ENCODE peak calls at places on chromosomes 6 and 20, in nine cellular contexts. One of them, this sample, is unnamed.
A peak's percentile ranks its signal among the peaks of the same experiment; 100 is the strongest.

GRCh38 chr20:18543932-18544331 is 23.3 kb upstream of the SMIM26 start:
- DNase-seq in LoVo: no peak
- DNase-seq in EL: no peak
- DNase-seq in HS-5: no peak
- DNase-seq in left ventricle myocardium inferior: peak; percentile 20
- DNase-seq in GM19239: no peak
- DNase-seq in AG08395: no peak
- DNase-seq in stimulated activated CD4-positive, alpha-beta T cell treated with anti-CD3 and anti-CD28 coated beads, Interleukin-2, amount 100 ng/mL, for 24 hours: no peak
- DNase-seq in GF-D8: no peak
- DNase-seq in this sample: no peak

GRCh38 chr6:11324453-11325023 is 92.1 kb upstream of the NEDD9 start:
- DNase-seq in GM19239: no peak
- DNase-seq in AG08395: no peak
- DNase-seq in left ventricle myocardium inferior: no peak
- DNase-seq in GF-D8: peak; percentile 34
- DNase-seq in EL: no peak
- DNase-seq in stimulated activated CD4-positive, alpha-beta T cell treated with anti-CD3 and anti-CD28 coated beads, Interleukin-2, amount 100 ng/mL, for 24 hours: peak; percentile 45
- DNase-seq in LoVo: no peak
- DNase-seq in HS-5: no peak
- DNase-seq in this sample: no peak

GRCh38 chr6:169831450-169832246 is 80.2 kb downstream of the ERMARD start:
- DNase-seq in stimulated activated CD4-positive, alpha-beta T cell treated with anti-CD3 and anti-CD28 coated beads, Interleukin-2, amount 100 ng/mL, for 24 hours: peak; percentile 80
- DNase-seq in GM19239: peak; percentile 65
- DNase-seq in left ventricle myocardium inferior: peak; percentile 72
- DNase-seq in HS-5: no peak
- DNase-seq in AG08395: peak; percentile 72
- DNase-seq in LoVo: peak; percentile 32
- DNase-seq in EL: peak; percentile 53
- DNase-seq in GF-D8: no peak
- DNase-seq in this sample: peak; percentile 86

GRCh38 chr6:80939936-80940335 is 812.5 kb downstream of the TENT5A start:
- DNase-seq in HS-5: no peak
- DNase-seq in left ventricle myocardium inferior: no peak
- DNase-seq in LoVo: no peak
- DNase-seq in GM19239: no peak
- DNase-seq in GF-D8: no peak
- DNase-seq in stimulated activated CD4-positive, alpha-beta T cell treated with anti-CD3 and anti-CD28 coated beads, Interleukin-2, amount 100 ng/mL, for 24 hours: no peak
- DNase-seq in AG08395: no peak
- DNase-seq in EL: peak; percentile 5
- DNase-seq in this sample: no peak

GRCh38 chr6:33323623-33323948 is 6.0 kb upstream of the ZBTB22 start:
- DNase-seq in LoVo: no peak
- DNase-seq in left ventricle myocardium inferior: no peak
- DNase-seq in AG08395: no peak
- DNase-seq in stimulated activated CD4-positive, alpha-beta T cell treated with anti-CD3 and anti-CD28 coated beads, Interleukin-2, amount 100 ng/mL, for 24 hours: no peak
- DNase-seq in GF-D8: no peak
- DNase-seq in EL: no peak
- DNase-seq in GM19239: no peak
- DNase-seq in HS-5: no peak
- DNase-seq in this sample: no peak

GRCh38 chr6:43297644-43298564 is at the start of gene SLC22A7:
- DNase-seq in HS-5: no peak
- DNase-seq in stimulated activated CD4-positive, alpha-beta T cell treated with anti-CD3 and anti-CD28 coated beads, Interleukin-2, amount 100 ng/mL, for 24 hours: no peak
- DNase-seq in EL: no peak
- DNase-seq in LoVo: no peak
- DNase-seq in GF-D8: no peak
- DNase-seq in GM19239: no peak
- DNase-seq in AG08395: peak; percentile 42
- DNase-seq in left ventricle myocardium inferior: peak; percentile 71
- DNase-seq in this sample: peak; percentile 21

GRCh38 chr6:148760568-148761531 is 14.0 kb downstream of the UST start:
- DNase-seq in left ventricle myocardium inferior: peak; percentile 63
- DNase-seq in GF-D8: no peak
- DNase-seq in LoVo: no peak
- DNase-seq in EL: peak; percentile 86
- DNase-seq in HS-5: peak; percentile 39
- DNase-seq in GM19239: no peak
- DNase-seq in stimulated activated CD4-positive, alpha-beta T cell treated with anti-CD3 and anti-CD28 coated beads, Interleukin-2, amount 100 ng/mL, for 24 hours: peak; percentile 42
- DNase-seq in AG08395: peak; percentile 83
- DNase-seq in this sample: peak; percentile 49

GRCh38 chr20:2178328-2179232 is 77.0 kb downstream of the STK35 start:
- DNase-seq in GM19239: no peak
- DNase-seq in stimulated activated CD4-positive, alpha-beta T cell treated with anti-CD3 and anti-CD28 coated beads, Interleukin-2, amount 100 ng/mL, for 24 hours: no peak
- DNase-seq in GF-D8: no peak
- DNase-seq in LoVo: no peak
- DNase-seq in AG08395: no peak
- DNase-seq in EL: no peak
- DNase-seq in left ventricle myocardium inferior: no peak
- DNase-seq in HS-5: no peak
- DNase-seq in this sample: no peak

GRCh38 chr6:44001318-44001868 is 125.9 kb downstream of the MRPL14 start:
- DNase-seq in LoVo: no peak
- DNase-seq in HS-5: no peak
- DNase-seq in EL: no peak
- DNase-seq in left ventricle myocardium inferior: no peak
- DNase-seq in GM19239: peak; percentile 57
- DNase-seq in GF-D8: no peak
- DNase-seq in AG08395: no peak
- DNase-seq in stimulated activated CD4-positive, alpha-beta T cell treated with anti-CD3 and anti-CD28 coated beads, Interleukin-2, amount 100 ng/mL, for 24 hours: peak; percentile 27
- DNase-seq in this sample: no peak

GRCh38 chr6:139265512-139266190 is 26.1 kb downstream of the TXLNB start:
- DNase-seq in left ventricle myocardium inferior: no peak
- DNase-seq in EL: no peak
- DNase-seq in stimulated activated CD4-positive, alpha-beta T cell treated with anti-CD3 and anti-CD28 coated beads, Interleukin-2, amount 100 ng/mL, for 24 hours: no peak
- DNase-seq in GM19239: no peak
- DNase-seq in GF-D8: no peak
- DNase-seq in AG08395: no peak
- DNase-seq in HS-5: no peak
- DNase-seq in LoVo: no peak
- DNase-seq in this sample: no peak

GRCh38 chr20:32661820-32662528 is 11.8 kb downstream of the C20orf203 start:
- DNase-seq in EL: no peak
- DNase-seq in AG08395: no peak
- DNase-seq in left ventricle myocardium inferior: no peak
- DNase-seq in GM19239: no peak
- DNase-seq in LoVo: no peak
- DNase-seq in stimulated activated CD4-positive, alpha-beta T cell treated with anti-CD3 and anti-CD28 coated beads, Interleukin-2, amount 100 ng/mL, for 24 hours: no peak
- DNase-seq in GF-D8: no peak
- DNase-seq in HS-5: no peak
- DNase-seq in this sample: no peak

GRCh38 chr6:170152111-170152926 is 138.6 kb downstream of the DLL1 start:
- DNase-seq in EL: no peak
- DNase-seq in GF-D8: no peak
- DNase-seq in LoVo: no peak
- DNase-seq in GM19239: no peak
- DNase-seq in HS-5: no peak
- DNase-seq in AG08395: no peak
- DNase-seq in stimulated activated CD4-positive, alpha-beta T cell treated with anti-CD3 and anti-CD28 coated beads, Interleukin-2, amount 100 ng/mL, for 24 hours: no peak
- DNase-seq in left ventricle myocardium inferior: peak; percentile 61
- DNase-seq in this sample: peak; percentile 67

GRCh38 chr6:148830614-148831013 is 83.8 kb downstream of the UST start:
- DNase-seq in GF-D8: no peak
- DNase-seq in EL: no peak
- DNase-seq in HS-5: no peak
- DNase-seq in stimulated activated CD4-positive, alpha-beta T cell treated with anti-CD3 and anti-CD28 coated beads, Interleukin-2, amount 100 ng/mL, for 24 hours: no peak
- DNase-seq in LoVo: no peak
- DNase-seq in GM19239: no peak
- DNase-seq in AG08395: no peak
- DNase-seq in left ventricle myocardium inferior: no peak
- DNase-seq in this sample: no peak

GRCh38 chr20:49981218-49982071 is 1.3 kb upstream of the SNAI1 start:
- DNase-seq in LoVo: no peak
- DNase-seq in HS-5: no peak
- DNase-seq in EL: no peak
- DNase-seq in GF-D8: no peak
- DNase-seq in GM19239: no peak
- DNase-seq in AG08395: no peak
- DNase-seq in stimulated activated CD4-positive, alpha-beta T cell treated with anti-CD3 and anti-CD28 coated beads, Interleukin-2, amount 100 ng/mL, for 24 hours: no peak
- DNase-seq in left ventricle myocardium inferior: no peak
- DNase-seq in this sample: no peak

GRCh38 chr6:55293116-55293515 is 34.2 kb upstream of the GFRAL start:
- DNase-seq in EL: peak; percentile 12
- DNase-seq in LoVo: no peak
- DNase-seq in GM19239: no peak
- DNase-seq in stimulated activated CD4-positive, alpha-beta T cell treated with anti-CD3 and anti-CD28 coated beads, Interleukin-2, amount 100 ng/mL, for 24 hours: no peak
- DNase-seq in AG08395: no peak
- DNase-seq in GF-D8: no peak
- DNase-seq in left ventricle myocardium inferior: no peak
- DNase-seq in HS-5: peak; percentile 2
- DNase-seq in this sample: no peak

GRCh38 chr6:33609444-33610034 is 11.6 kb upstream of the ITPR3 start:
- DNase-seq in left ventricle myocardium inferior: peak; percentile 63
- DNase-seq in HS-5: no peak
- DNase-seq in LoVo: no peak
- DNase-seq in stimulated activated CD4-positive, alpha-beta T cell treated with anti-CD3 and anti-CD28 coated beads, Interleukin-2, amount 100 ng/mL, for 24 hours: no peak
- DNase-seq in EL: peak; percentile 89
- DNase-seq in GF-D8: no peak
- DNase-seq in AG08395: peak; percentile 91
- DNase-seq in GM19239: no peak
- DNase-seq in this sample: no peak

GRCh38 chr6:14217728-14218637 is 100.4 kb downstream of the CD83 start:
- DNase-seq in EL: no peak
- DNase-seq in stimulated activated CD4-positive, alpha-beta T cell treated with anti-CD3 and anti-CD28 coated beads, Interleukin-2, amount 100 ng/mL, for 24 hours: no peak
- DNase-seq in HS-5: no peak
- DNase-seq in GF-D8: no peak
- DNase-seq in GM19239: no peak
- DNase-seq in LoVo: no peak
- DNase-seq in left ventricle myocardium inferior: no peak
- DNase-seq in AG08395: no peak
- DNase-seq in this sample: no peak

GRCh38 chr20:25249198-25249931 is 1.5 kb downstream of the PYGB start:
- DNase-seq in HS-5: no peak
- DNase-seq in left ventricle myocardium inferior: no peak
- DNase-seq in EL: no peak
- DNase-seq in stimulated activated CD4-positive, alpha-beta T cell treated with anti-CD3 and anti-CD28 coated beads, Interleukin-2, amount 100 ng/mL, for 24 hours: no peak
- DNase-seq in GF-D8: no peak
- DNase-seq in GM19239: no peak
- DNase-seq in AG08395: no peak
- DNase-seq in LoVo: no peak
- DNase-seq in this sample: peak; percentile 51

GRCh38 chr20:9609892-9610502 is 95.6 kb downstream of the LAMP5 start:
- DNase-seq in left ventricle myocardium inferior: no peak
- DNase-seq in GM19239: no peak
- DNase-seq in HS-5: peak; percentile 48
- DNase-seq in stimulated activated CD4-positive, alpha-beta T cell treated with anti-CD3 and anti-CD28 coated beads, Interleukin-2, amount 100 ng/mL, for 24 hours: peak; percentile 50
- DNase-seq in LoVo: peak; percentile 53
- DNase-seq in GF-D8: no peak
- DNase-seq in AG08395: peak; percentile 54
- DNase-seq in EL: peak; percentile 69
- DNase-seq in this sample: peak; percentile 81

GRCh38 chr6:2469428-2469827 is 224.0 kb upstream of the GMDS start:
- DNase-seq in AG08395: no peak
- DNase-seq in HS-5: no peak
- DNase-seq in EL: no peak
- DNase-seq in left ventricle myocardium inferior: no peak
- DNase-seq in LoVo: no peak
- DNase-seq in GM19239: no peak
- DNase-seq in stimulated activated CD4-positive, alpha-beta T cell treated with anti-CD3 and anti-CD28 coated beads, Interleukin-2, amount 100 ng/mL, for 24 hours: no peak
- DNase-seq in GF-D8: no peak
- DNase-seq in this sample: no peak

GRCh38 chr20:56511926-56512325 is 12.6 kb upstream of the FAM209A start:
- DNase-seq in GM19239: no peak
- DNase-seq in stimulated activated CD4-positive, alpha-beta T cell treated with anti-CD3 and anti-CD28 coated beads, Interleukin-2, amount 100 ng/mL, for 24 hours: no peak
- DNase-seq in GF-D8: no peak
- DNase-seq in EL: no peak
- DNase-seq in left ventricle myocardium inferior: no peak
- DNase-seq in HS-5: no peak
- DNase-seq in LoVo: no peak
- DNase-seq in AG08395: no peak
- DNase-seq in this sample: no peak

GRCh38 chr6:46013639-46014038 is 2.0 kb downstream of the CLIC5 start:
- DNase-seq in left ventricle myocardium inferior: no peak
- DNase-seq in EL: no peak
- DNase-seq in LoVo: no peak
- DNase-seq in stimulated activated CD4-positive, alpha-beta T cell treated with anti-CD3 and anti-CD28 coated beads, Interleukin-2, amount 100 ng/mL, for 24 hours: no peak
- DNase-seq in AG08395: no peak
- DNase-seq in HS-5: no peak
- DNase-seq in GF-D8: no peak
- DNase-seq in GM19239: no peak
- DNase-seq in this sample: no peak

GRCh38 chr6:84785676-84786075 is 21.3 kb upstream of the TBX18 start:
- DNase-seq in LoVo: no peak
- DNase-seq in stimulated activated CD4-positive, alpha-beta T cell treated with anti-CD3 and anti-CD28 coated beads, Interleukin-2, amount 100 ng/mL, for 24 hours: no peak
- DNase-seq in EL: no peak
- DNase-seq in GF-D8: no peak
- DNase-seq in HS-5: no peak
- DNase-seq in AG08395: peak; percentile 57
- DNase-seq in left ventricle myocardium inferior: no peak
- DNase-seq in GM19239: no peak
- DNase-seq in this sample: no peak

GRCh38 chr20:33653218-33653899 is 8.8 kb upstream of the C20orf144 start:
- DNase-seq in stimulated activated CD4-positive, alpha-beta T cell treated with anti-CD3 and anti-CD28 coated beads, Interleukin-2, amount 100 ng/mL, for 24 hours: peak; percentile 47
- DNase-seq in left ventricle myocardium inferior: peak; percentile 47
- DNase-seq in EL: peak; percentile 71
- DNase-seq in LoVo: peak; percentile 45
- DNase-seq in HS-5: peak; percentile 32
- DNase-seq in GF-D8: no peak
- DNase-seq in GM19239: peak; percentile 75
- DNase-seq in AG08395: peak; percentile 87
- DNase-seq in this sample: peak; percentile 43

GRCh38 chr6:122817766-122818165 is 28.7 kb downstream of the SMPDL3A start:
- DNase-seq in EL: no peak
- DNase-seq in HS-5: no peak
- DNase-seq in GF-D8: no peak
- DNase-seq in left ventricle myocardium inferior: no peak
- DNase-seq in stimulated activated CD4-positive, alpha-beta T cell treated with anti-CD3 and anti-CD28 coated beads, Interleukin-2, amount 100 ng/mL, for 24 hours: no peak
- DNase-seq in LoVo: no peak
- DNase-seq in AG08395: no peak
- DNase-seq in GM19239: no peak
- DNase-seq in this sample: no peak

GRCh38 chr20:62818592-62819493 is 2.0 kb downstream of the COL9A3 start:
- DNase-seq in EL: peak; percentile 61
- DNase-seq in LoVo: peak; percentile 27
- DNase-seq in GM19239: no peak
- DNase-seq in left ventricle myocardium inferior: peak; percentile 76
- DNase-seq in stimulated activated CD4-positive, alpha-beta T cell treated with anti-CD3 and anti-CD28 coated beads, Interleukin-2, amount 100 ng/mL, for 24 hours: no peak
- DNase-seq in GF-D8: no peak
- DNase-seq in HS-5: no peak
- DNase-seq in AG08395: peak; percentile 26
- DNase-seq in this sample: peak; percentile 55

GRCh38 chr20:37803476-37804307 is 99.2 kb upstream of the VSTM2L start:
- DNase-seq in HS-5: no peak
- DNase-seq in GF-D8: peak; percentile 63
- DNase-seq in LoVo: no peak
- DNase-seq in stimulated activated CD4-positive, alpha-beta T cell treated with anti-CD3 and anti-CD28 coated beads, Interleukin-2, amount 100 ng/mL, for 24 hours: no peak
- DNase-seq in AG08395: no peak
- DNase-seq in GM19239: peak; percentile 41
- DNase-seq in left ventricle myocardium inferior: no peak
- DNase-seq in EL: no peak
- DNase-seq in this sample: no peak

GRCh38 chr6:163405412-163406309 is 8.9 kb upstream of the QKI start:
- DNase-seq in LoVo: no peak
- DNase-seq in AG08395: peak; percentile 27
- DNase-seq in HS-5: no peak
- DNase-seq in left ventricle myocardium inferior: peak; percentile 69
- DNase-seq in GM19239: peak; percentile 13
- DNase-seq in stimulated activated CD4-positive, alpha-beta T cell treated with anti-CD3 and anti-CD28 coated beads, Interleukin-2, amount 100 ng/mL, for 24 hours: peak; percentile 8
- DNase-seq in EL: peak; percentile 28
- DNase-seq in GF-D8: peak; percentile 47
- DNase-seq in this sample: peak; percentile 87

GRCh38 chr6:73264446-73264845 is 1.4 kb upstream of the KHDC1 start:
- DNase-seq in LoVo: peak; percentile 11
- DNase-seq in EL: no peak
- DNase-seq in GM19239: no peak
- DNase-seq in HS-5: no peak
- DNase-seq in GF-D8: no peak
- DNase-seq in left ventricle myocardium inferior: no peak
- DNase-seq in AG08395: no peak
- DNase-seq in stimulated activated CD4-positive, alpha-beta T cell treated with anti-CD3 and anti-CD28 coated beads, Interleukin-2, amount 100 ng/mL, for 24 hours: peak; percentile 15
- DNase-seq in this sample: no peak

GRCh38 chr20:61754976-61755778 is 310.5 kb downstream of the TAF4 start:
- DNase-seq in EL: no peak
- DNase-seq in left ventricle myocardium inferior: no peak
- DNase-seq in stimulated activated CD4-positive, alpha-beta T cell treated with anti-CD3 and anti-CD28 coated beads, Interleukin-2, amount 100 ng/mL, for 24 hours: no peak
- DNase-seq in AG08395: no peak
- DNase-seq in GF-D8: no peak
- DNase-seq in LoVo: no peak
- DNase-seq in HS-5: no peak
- DNase-seq in GM19239: no peak
- DNase-seq in this sample: no peak

GRCh38 chr6:551405-551804 is 105.5 kb downstream of the HUS1B start:
- DNase-seq in HS-5: no peak
- DNase-seq in EL: peak; percentile 68
- DNase-seq in GM19239: no peak
- DNase-seq in LoVo: no peak
- DNase-seq in AG08395: peak; percentile 29
- DNase-seq in stimulated activated CD4-positive, alpha-beta T cell treated with anti-CD3 and anti-CD28 coated beads, Interleukin-2, amount 100 ng/mL, for 24 hours: peak; percentile 51
- DNase-seq in left ventricle myocardium inferior: no peak
- DNase-seq in GF-D8: no peak
- DNase-seq in this sample: no peak